ENCODE peak calls at places on chromosomes 5 and 9, in nine cellular contexts. X, N, R, F, S, U, H, G and K are unnamed samples. For H3K36me3, the result is how much of the 10 kb centered on the place peaks cover.

GRCh38 chr9:6007770-6008168 is 7.7 kb downstream of the RANBP6 start:
- DNase-seq in X (peak), N (peak), R (peak), F (peak), S (peak), U (peak), H (peak), G (peak), K (peak)

GRCh38 chr5:59035681-59036080 is 452.8 kb downstream of the RAB3C start:
- DNase-seq in X (no peak), N (no peak), R (no peak), F (no peak), S (no peak), U (no peak), H (no peak), G (no peak), K (no peak)

GRCh38 chr9:22039258-22039657 is 30.2 kb upstream of the CDKN2B start:
- DNase-seq in X (no peak), N (no peak), R (no peak), F (no peak), S (no peak), U (no peak), H (no peak), G (no peak), K (no peak)

GRCh38 chr5:40841068-40841805 is at the start of gene CARD6:
- DNase-seq in X (no peak), N (no peak), R (no peak), F (peak), S (no peak), U (peak), H (no peak), G (no peak), K (no peak)

GRCh38 chr9:85715587-85715986 is 26.2 kb downstream of the AGTPBP1 start:
- DNase-seq in X (no peak), N (no peak), R (no peak), F (no peak), S (no peak), U (no peak), H (no peak), G (no peak), K (no peak)

GRCh38 chr9:89426389-89426961 is 71.4 kb downstream of the SEMA4D start:
- DNase-seq in X (peak), N (no peak), R (no peak), F (no peak), S (no peak), U (no peak), H (peak), G (no peak), K (no peak)

GRCh38 chr5:95715799-95716461 is 15.2 kb upstream of the RHOBTB3 start:
- DNase-seq in X (no peak), N (no peak), R (no peak), F (no peak), S (no peak), U (no peak), H (no peak), G (no peak), K (peak)

GRCh38 chr9:31210982-31211570 is 1173.4 kb upstream of the ACO1 start:
- DNase-seq in X (peak), N (peak), R (no peak), F (no peak), S (no peak), U (no peak), H (no peak), G (no peak), K (no peak)

GRCh38 chr9:91427873-91428272 is 4.2 kb upstream of the NFIL3 start:
- DNase-seq in X (no peak), N (no peak), R (no peak), F (no peak), S (no peak), U (no peak), H (no peak), G (no peak), K (peak)

GRCh38 chr5:176731506-176732192 is 78.7 kb upstream of the UNC5A start:
- DNase-seq in X (no peak), N (peak), R (no peak), F (no peak), S (no peak), U (no peak), H (no peak), G (no peak), K (no peak)

GRCh38 chr5:169107316-169107715 is 193.6 kb downstream of the SLIT3 start:
- DNase-seq in X (peak), N (no peak), R (no peak), F (no peak), S (no peak), U (no peak), H (no peak), G (no peak), K (peak)

GRCh38 chr9:125732562-125732961 is 14.6 kb upstream of the PBX3 start:
- DNase-seq in X (no peak), N (no peak), R (peak), F (no peak), S (no peak), U (no peak), H (no peak), G (no peak), K (no peak)

DNA sequence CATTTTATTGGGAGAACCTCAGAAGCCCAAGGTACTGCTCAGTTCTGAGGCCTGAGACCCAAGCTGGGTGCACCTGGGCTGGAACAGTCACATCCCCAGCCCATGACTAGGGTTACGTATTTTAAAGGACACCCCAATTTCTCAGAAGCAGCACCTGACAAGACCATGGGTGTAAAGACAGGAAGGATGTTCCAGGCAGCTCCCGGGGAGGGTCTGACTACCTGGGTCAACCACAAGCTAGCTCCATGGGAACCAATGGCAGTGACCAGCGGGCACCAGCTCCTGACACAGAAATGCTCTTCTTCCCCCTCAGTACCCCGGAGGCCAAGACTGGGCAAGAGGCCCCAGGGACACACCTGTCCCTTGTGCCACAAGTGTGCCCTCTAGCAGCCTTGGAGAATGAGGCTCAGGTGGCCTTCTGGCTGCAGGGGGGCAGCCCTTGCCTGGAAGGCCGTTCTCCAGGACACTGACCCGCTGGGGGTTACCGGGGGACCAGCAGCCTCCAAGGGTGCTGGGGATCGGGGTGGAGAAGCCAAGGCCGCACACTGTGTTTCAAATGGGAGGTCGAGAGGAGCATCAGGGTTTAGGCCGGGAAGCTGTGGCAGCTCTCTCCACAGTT is 52.6 kb downstream of the IPPK start:
- DNase-seq in X (no peak), N (no peak), R (no peak), F (no peak), S (no peak), U (no peak), H (no peak), G (no peak), K (no peak)
- H3K27ac ChIP-seq in X (no peak), N (peak), R (no peak), F (peak), S (peak), U (no peak), H (no peak), G (no peak), K (no peak)

DNA sequence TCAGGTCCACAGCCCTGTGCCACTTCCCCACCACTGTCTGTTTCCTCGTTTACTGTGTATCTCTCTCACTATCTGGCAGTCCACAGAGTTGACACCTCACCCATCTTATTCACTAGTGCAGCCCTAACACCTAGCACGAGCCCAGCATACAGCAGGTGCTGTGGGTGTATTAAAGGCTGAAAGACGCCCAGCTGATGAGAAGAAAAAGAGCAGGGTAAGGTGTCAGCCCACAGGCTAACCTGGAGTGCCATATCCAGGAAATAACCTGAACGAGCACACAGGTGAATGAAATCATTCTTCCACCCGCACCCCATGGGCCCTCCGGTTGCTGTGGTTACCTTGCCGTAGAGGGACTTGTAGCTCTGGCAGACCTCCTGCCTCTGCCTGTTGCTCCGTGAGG is 18.6 kb downstream of the ANXA6 start:
- DNase-seq in X (no peak), N (no peak), R (no peak), F (no peak), S (no peak), U (no peak), H (no peak), G (no peak), K (no peak)
- H3K36me3 ChIP-seq in X (under half), N (under half), R (half or more), F (under half), S (half or more), U (half or more), H (under half), G (under half), K (half or more)

GRCh38 chr5:75668348-75668895 is 48.8 kb downstream of the POC5 start:
- DNase-seq in X (no peak), N (no peak), R (no peak), F (no peak), S (no peak), U (no peak), H (no peak), G (no peak), K (no peak)

GRCh38 chr5:75671506-75671905 is 45.7 kb downstream of the POC5 start:
- DNase-seq in X (no peak), N (no peak), R (no peak), F (no peak), S (no peak), U (no peak), H (no peak), G (no peak), K (no peak)

GRCh38 chr5:75670571-75670970 is 46.7 kb downstream of the POC5 start:
- DNase-seq in X (no peak), N (no peak), R (no peak), F (no peak), S (no peak), U (no peak), H (no peak), G (no peak), K (no peak)

GRCh38 chr5:75667586-75667985 is 49.7 kb downstream of the POC5 start:
- DNase-seq in X (no peak), N (no peak), R (no peak), F (no peak), S (no peak), U (no peak), H (no peak), G (no peak), K (no peak)

DNA sequence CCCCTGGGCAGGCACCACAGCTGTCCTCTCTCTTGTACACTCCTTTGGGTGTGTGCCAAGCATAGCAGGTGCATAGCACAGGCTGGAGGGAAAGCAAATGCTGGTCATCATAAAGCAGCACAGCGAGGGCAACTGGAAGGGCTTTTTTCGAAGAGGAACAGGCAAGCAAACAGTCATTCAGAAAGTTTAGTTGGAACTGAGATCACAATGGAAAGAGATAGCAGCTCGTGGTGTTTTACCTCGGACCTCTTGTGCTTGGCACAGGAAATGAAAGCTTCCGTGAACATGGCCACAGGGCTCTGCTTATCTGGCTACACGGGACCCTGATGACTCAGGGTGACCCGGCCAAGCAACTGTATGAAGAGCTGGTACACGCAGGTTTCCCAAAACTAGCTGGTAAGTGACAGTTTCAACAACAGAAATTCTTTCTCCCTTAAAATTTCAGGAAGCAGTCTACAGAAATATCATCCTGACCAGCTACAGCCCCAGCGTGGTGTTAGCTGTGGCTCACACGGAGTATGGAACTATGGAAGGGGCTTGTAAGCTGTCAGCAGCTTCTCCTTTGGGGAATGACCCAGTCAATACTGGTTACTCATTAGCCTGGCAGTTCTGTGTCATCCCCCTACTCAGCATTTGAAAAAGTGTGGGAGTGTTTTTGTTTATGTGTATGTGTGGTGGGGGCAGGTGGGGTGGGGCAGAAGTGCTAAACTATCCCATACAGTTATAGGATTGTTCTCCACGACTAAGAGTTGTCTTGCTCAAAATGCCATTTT is 48.1 kb downstream of the POC5 start:
- DNase-seq in X (peak), N (no peak), R (no peak), F (no peak), S (no peak), U (peak), H (peak), G (peak), K (peak)
- H3K27ac ChIP-seq in X (peak), N (peak), R (no peak), F (no peak), S (no peak), U (no peak), H (no peak), G (peak), K (no peak)

GRCh38 chr9:2117527-2117926 is 102.4 kb downstream of the SMARCA2 start:
- DNase-seq in X (no peak), N (no peak), R (no peak), F (no peak), S (no peak), U (no peak), H (no peak), G (no peak), K (no peak)

GRCh38 chr9:2120926-2121689 is 106.0 kb downstream of the SMARCA2 start:
- DNase-seq in X (no peak), N (no peak), R (no peak), F (no peak), S (no peak), U (no peak), H (no peak), G (no peak), K (peak)

GRCh38 chr9:2116073-2116472 is 100.9 kb downstream of the SMARCA2 start:
- DNase-seq in X (no peak), N (no peak), R (no peak), F (no peak), S (no peak), U (no peak), H (peak), G (no peak), K (peak)

GRCh38 chr9:2122299-2122698 is 107.2 kb downstream of the SMARCA2 start:
- DNase-seq in X (no peak), N (no peak), R (no peak), F (no peak), S (no peak), U (no peak), H (no peak), G (no peak), K (no peak)

GRCh38 chr9:2119490-2120046 is 104.4 kb downstream of the SMARCA2 start:
- DNase-seq in X (no peak), N (no peak), R (no peak), F (no peak), S (no peak), U (no peak), H (no peak), G (no peak), K (no peak)
- H3K36me3 ChIP-seq in X (under half), N (under half), R (under half), F (under half), S (under half), U (under half), H (half or more), G (under half), K (under half)

DNA sequence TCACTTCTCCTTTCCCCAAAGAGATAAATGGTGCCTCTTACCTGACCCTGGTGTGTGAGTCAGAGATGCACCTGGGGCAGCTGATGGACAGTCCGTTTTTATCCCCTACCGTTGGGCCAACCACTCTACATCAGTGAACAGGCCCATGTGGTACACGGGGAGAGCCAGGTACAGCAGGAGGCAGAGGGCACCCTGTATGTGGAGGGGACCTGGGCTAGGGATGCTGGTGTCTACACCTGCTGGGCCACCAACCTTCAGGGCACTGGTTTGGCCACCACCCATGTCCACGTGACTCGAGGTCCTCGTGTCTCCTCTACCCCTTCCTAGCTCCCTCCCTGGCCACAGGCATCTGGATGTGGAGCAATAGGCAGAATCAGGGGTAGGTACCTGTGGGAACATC is 22.7 kb upstream of the ANXA6 start:
- DNase-seq in X (no peak), N (no peak), R (no peak), F (no peak), S (no peak), U (no peak), H (no peak), G (no peak), K (no peak)
- H3K27ac ChIP-seq in X (no peak), N (no peak), R (no peak), F (no peak), S (no peak), U (no peak), H (no peak), G (no peak), K (no peak)